ENCODE peak calls at places on chromosomes 7 and 10, in six cellular contexts. T is neural progenitor cell, N is ovary, C is cardiac muscle cell, Y is prostate gland, V is spleen. M is an unnamed sample. For H3K9me3, the result is how much of the 10 kb centered on the place peaks cover.

GRCh38 chr10:88670497-88670896 is 6.3 kb downstream of the LIPF start:
- DNase-seq in T (no peak), N (no peak), C (no peak), Y (no peak), V (no peak), M (no peak)

GRCh38 chr7:139776486-139777303 is 1.1 kb downstream of the HIPK2 start:
- DNase-seq in T (peak), N (peak), C (peak), Y (peak), V (peak), M (peak)

GRCh38 chr10:43220971-43221418 is 45.9 kb downstream of the RASGEF1A start:
- DNase-seq in T (no peak), N (no peak), C (no peak), Y (no peak), V (no peak), M (peak)

GRCh38 chr7:105387621-105388372 is 924 bp downstream of the SRPK2 start:
- DNase-seq in T (peak), N (peak), C (peak), Y (peak), V (peak), M (peak)

GRCh38 chr10:46223626-46224413 is 63.0 kb upstream of the ANTXRL start:
- DNase-seq in T (no peak), N (no peak), C (no peak), Y (no peak), V (peak), M (no peak)

GRCh38 chr7:123398931-123399330 is 135.5 kb downstream of the IQUB start:
- DNase-seq in T (no peak), N (no peak), C (no peak), Y (no peak), V (no peak), M (no peak)

GRCh38 chr7:21426286-21426957 is 1.5 kb upstream of the SP4 start:
- DNase-seq in T (no peak), N (no peak), C (no peak), Y (no peak), V (no peak), M (no peak)

GRCh38 chr10:132394936-132395703 is 1.9 kb upstream of the PWWP2B start:
- DNase-seq in T (no peak), N (peak), C (no peak), Y (no peak), V (peak), M (no peak)

GRCh38 chr7:105674200-105675030 is 93.1 kb upstream of the EFCAB10 start:
- DNase-seq in T (no peak), N (no peak), C (no peak), Y (no peak), V (no peak), M (no peak)

GRCh38 chr10:78879621-78880020 is 189.1 kb upstream of the ZMIZ1 start:
- DNase-seq in T (no peak), N (no peak), C (no peak), Y (no peak), V (no peak), M (no peak)

GRCh38 chr10:102501201-102502028 is 1.1 kb downstream of the ACTR1A start:
- DNase-seq in T (peak), N (no peak), C (no peak), Y (no peak), V (no peak), M (no peak)

GRCh38 chr7:123505221-123505620 is 29.2 kb downstream of the IQUB start:
- DNase-seq in T (no peak), N (no peak), C (no peak), Y (no peak), V (no peak), M (no peak)

GRCh38 chr7:24034251-24034650 is 249.7 kb upstream of the NPY start:
- DNase-seq in T (no peak), N (no peak), C (no peak), Y (no peak), V (no peak), M (no peak)

GRCh38 chr10:49360271-49361177 is 35.4 kb downstream of the DRGX start:
- DNase-seq in T (no peak), N (no peak), C (peak), Y (no peak), V (no peak), M (no peak)

GRCh38 chr7:18754766-18755165 is 259.2 kb downstream of the HDAC9 start:
- DNase-seq in T (no peak), N (no peak), C (no peak), Y (no peak), V (no peak), M (no peak)

GRCh38 chr7:6248581-6248980 is 23.8 kb downstream of the CYTH3 start:
- DNase-seq in T (no peak), N (no peak), C (no peak), Y (no peak), V (no peak), M (no peak)

GRCh38 chr7:66297579-66297978 is 92.4 kb downstream of the TPST1 start:
- DNase-seq in T (no peak), N (no peak), C (no peak), Y (no peak), V (no peak), M (no peak)

GRCh38 chr10:110141185-110141584 is 66.2 kb upstream of the MXI1 start:
- DNase-seq in T (no peak), N (no peak), C (no peak), Y (no peak), V (no peak), M (no peak)

GRCh38 chr10:84848967-84849366 is 520.6 kb downstream of the CCSER2 start:
- DNase-seq in T (no peak), N (no peak), C (no peak), Y (no peak), V (no peak), M (no peak)

GRCh38 chr10:84846646-84847045 is 518.3 kb downstream of the CCSER2 start:
- DNase-seq in T (peak), N (no peak), C (no peak), Y (no peak), V (no peak), M (no peak)

GRCh38 chr10:84850826-84851225 is 522.4 kb downstream of the CCSER2 start:
- DNase-seq in T (no peak), N (no peak), C (no peak), Y (no peak), V (no peak), M (no peak)

GRCh38 chr10:84842593-84842992 is 514.2 kb downstream of the CCSER2 start:
- DNase-seq in T (no peak), N (no peak), C (no peak), Y (no peak), V (no peak), M (no peak)

GRCh38 chr10:84845628-84846261 is 517.4 kb downstream of the CCSER2 start:
- DNase-seq in T (peak), N (no peak), C (peak), Y (no peak), V (no peak), M (peak)
- TF ChIP-seq CTCF in T (peak), N (no peak), C (no peak), Y (no peak), V (no peak), M (peak)

GRCh38 chr7:50781371-50781770 is 1.3 kb downstream of the GRB10 start:
- DNase-seq in T (peak), N (no peak), C (no peak), Y (peak), V (no peak), M (peak)
- H3K9me3 ChIP-seq in T (under half), N (under half), C (under half), Y (under half), V (under half), M (under half)

GRCh38 chr7:127858091-127858914 is 172.9 kb downstream of the LRRC4 start:
- DNase-seq in T (no peak), N (no peak), C (no peak), Y (no peak), V (no peak), M (no peak)
- H3K4me3 ChIP-seq in T (no peak), N (no peak), C (no peak), Y (no peak), V (no peak), M (no peak)

GRCh38 chr10:117477961-117478670 is 64.4 kb upstream of the EMX2 start:
- DNase-seq in T (peak), N (no peak), C (no peak), Y (no peak), V (peak), M (no peak)

GRCh38 chr10:117476716-117477115 is 65.8 kb upstream of the EMX2 start:
- DNase-seq in T (no peak), N (no peak), C (no peak), Y (no peak), V (peak), M (no peak)

GRCh38 chr10:117477241-117477947 is 65.2 kb upstream of the EMX2 start:
- DNase-seq in T (no peak), N (no peak), C (no peak), Y (no peak), V (peak), M (no peak)

GRCh38 chr10:117483056-117483590 is 59.4 kb upstream of the EMX2 start:
- DNase-seq in T (no peak), N (no peak), C (no peak), Y (no peak), V (peak), M (no peak)

GRCh38 chr10:117480097-117480496 is 62.4 kb upstream of the EMX2 start:
- DNase-seq in T (no peak), N (no peak), C (no peak), Y (no peak), V (peak), M (no peak)
- TF ChIP-seq CTCF in T (no peak), N (no peak), C (no peak), Y (no peak), V (no peak), M (no peak)

GRCh38 chr7:64515330-64515729 is 47.5 kb downstream of the ZNF680 start:
- DNase-seq in T (no peak), N (no peak), C (no peak), Y (peak), V (no peak), M (no peak)
- H3K9me3 ChIP-seq in T (under half), N (under half), C (under half), Y (under half), V (half or more), M (under half)

DNA sequence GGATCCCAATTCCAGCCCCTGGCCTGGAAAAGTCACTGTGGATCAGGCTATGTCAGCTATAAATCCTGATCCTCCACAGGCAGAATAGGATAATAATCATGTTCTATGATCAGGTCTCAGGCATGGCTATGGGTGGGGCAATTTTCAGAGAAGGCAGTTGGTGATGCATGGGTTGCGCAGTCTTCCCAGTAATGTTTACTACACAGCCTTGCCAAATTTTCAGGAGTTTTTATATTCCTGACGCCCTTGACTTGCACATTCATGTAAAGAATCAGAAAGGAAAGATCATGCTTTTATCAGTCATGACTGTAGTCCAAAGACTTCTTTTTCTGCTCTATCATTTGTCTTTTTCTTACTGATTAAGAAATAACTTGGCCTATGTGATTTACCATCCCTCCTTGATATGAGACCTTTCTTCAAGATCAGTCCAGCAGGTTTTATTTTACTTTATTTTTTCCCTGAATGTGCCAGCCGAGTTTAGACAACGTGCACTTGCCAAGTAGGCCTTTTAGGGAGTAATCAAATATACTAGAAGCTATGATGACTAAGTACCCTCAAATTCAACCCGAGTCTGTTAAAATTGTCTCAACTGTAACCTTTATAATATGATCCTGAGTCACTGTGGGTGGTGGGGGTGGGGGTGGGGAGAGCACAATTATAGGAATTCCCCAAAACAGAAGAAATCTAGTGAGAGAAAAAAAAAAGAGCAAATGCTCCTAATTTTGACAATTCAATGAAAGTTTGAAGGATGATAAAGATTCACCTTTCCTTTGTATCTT is 31.9 kb downstream of the ARL4A start:
- DNase-seq in T (no peak), N (peak), C (no peak), Y (peak), V (no peak), M (no peak)
- H3K4me3 ChIP-seq in T (no peak), N (no peak), C (no peak), Y (no peak), V (no peak), M (no peak)

GRCh38 chr10:115355162-115355760 is 262.1 kb downstream of the ATRNL1 start:
- DNase-seq in T (peak), N (peak), C (peak), Y (peak), V (no peak), M (peak)
- TF ChIP-seq CTCF in T (peak), N (peak), C (peak), Y (no peak), V (no peak), M (peak)

DNA sequence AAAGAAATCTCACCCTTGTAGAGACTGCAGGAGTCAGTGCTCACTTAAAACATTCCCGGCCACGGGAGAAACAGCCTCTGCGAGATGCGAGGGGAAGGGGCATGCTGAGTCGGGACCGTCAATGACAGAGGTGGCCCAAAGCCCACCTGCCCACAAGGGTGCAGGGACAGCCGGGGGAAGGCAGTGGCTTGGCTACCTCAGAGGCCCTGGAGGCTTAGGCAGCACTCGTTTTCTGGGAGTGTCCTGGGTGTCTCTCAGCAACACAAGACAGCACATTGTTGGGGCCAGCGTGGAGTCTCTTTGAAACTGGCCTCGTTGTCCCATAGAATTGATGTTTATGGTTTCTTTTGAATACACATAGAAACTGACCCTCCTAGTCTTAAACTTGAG is 25.6 kb upstream of the SYCE1 start:
- DNase-seq in T (no peak), N (no peak), C (no peak), Y (no peak), V (no peak), M (no peak)
- H3K9me3 ChIP-seq in T (under half), N (under half), C (under half), Y (under half), V (under half), M (under half)

DNA sequence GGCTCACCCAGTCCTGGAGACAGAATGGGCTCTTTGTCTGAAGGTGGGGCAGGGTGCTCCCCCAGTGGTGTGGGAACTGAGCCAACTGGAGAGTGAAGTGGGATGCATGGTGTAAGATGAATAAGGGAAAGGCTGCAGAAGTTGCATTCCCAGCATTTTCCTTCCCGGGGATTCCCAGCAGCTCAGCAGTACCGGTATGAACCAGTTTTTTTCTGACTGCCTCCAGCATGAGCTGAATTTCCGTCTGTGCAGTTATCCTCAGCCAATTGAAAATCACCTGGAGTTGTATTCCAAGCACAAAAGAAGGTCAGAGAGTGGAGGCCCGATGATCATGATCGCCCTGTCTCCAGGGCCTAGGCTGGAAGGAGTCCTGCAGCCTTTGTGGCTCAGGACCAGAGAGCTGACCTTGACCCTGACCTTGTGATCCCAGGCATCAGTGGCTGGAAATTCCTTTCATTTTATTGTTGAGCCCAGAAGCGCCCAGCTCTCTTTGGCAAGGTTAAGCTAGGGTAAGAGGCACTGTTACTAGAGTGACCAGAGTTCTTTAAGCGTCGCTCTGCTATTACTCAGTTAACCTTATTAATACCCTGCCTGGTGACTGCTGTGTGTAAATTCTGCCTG is 33.4 kb downstream of the OGDH start:
- DNase-seq in T (peak), N (peak), C (peak), Y (peak), V (no peak), M (peak)
- H3K4me3 ChIP-seq in T (no peak), N (no peak), C (no peak), Y (no peak), V (no peak), M (no peak)

GRCh38 chr7:41874206-41874770 is 171.4 kb upstream of the INHBA start:
- DNase-seq in T (no peak), N (no peak), C (no peak), Y (no peak), V (no peak), M (no peak)

GRCh38 chr7:41877118-41877517 is 174.2 kb upstream of the INHBA start:
- DNase-seq in T (no peak), N (no peak), C (no peak), Y (no peak), V (no peak), M (no peak)

GRCh38 chr7:41873781-41874180 is 170.9 kb upstream of the INHBA start:
- DNase-seq in T (no peak), N (no peak), C (no peak), Y (no peak), V (no peak), M (no peak)

GRCh38 chr7:41872951-41873350 is 170.1 kb upstream of the INHBA start:
- DNase-seq in T (no peak), N (no peak), C (no peak), Y (no peak), V (no peak), M (no peak)

DNA sequence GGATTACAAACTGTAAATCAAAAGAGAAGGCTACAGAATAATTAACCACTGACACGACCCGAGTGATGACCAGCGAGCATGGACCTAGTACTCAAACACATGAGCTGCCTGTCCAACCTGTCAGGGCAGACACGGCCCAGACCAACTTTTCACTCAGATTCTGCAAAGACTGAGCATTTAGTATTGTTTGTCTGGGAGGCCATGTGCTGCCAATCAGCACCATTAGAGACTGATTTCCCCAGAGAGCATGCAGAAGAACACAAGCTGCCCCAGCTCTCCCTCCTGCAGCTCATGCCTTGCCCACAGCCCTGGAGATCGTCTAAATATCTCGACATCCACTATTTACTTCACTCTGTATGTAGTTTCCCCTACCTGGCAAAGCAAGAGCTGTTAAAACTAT is 172.6 kb upstream of the INHBA start:
- DNase-seq in T (no peak), N (no peak), C (peak), Y (no peak), V (no peak), M (no peak)
- TF ChIP-seq CTCF in T (no peak), N (no peak), C (no peak), Y (no peak), V (no peak), M (no peak)

M was measured in WERI-Rb-1.